ENCODE peak calls at places on chromosomes 12 and 14, in ten cellular contexts. G is A549; N is AG09309; A is stomach; Y is astrocyte of the cerebellum; L is Panc1; U is GM10248; S is CD8-positive, alpha-beta T cell; B is fibroblast of the aortic adventitia; W is neural crest cell. E is an unnamed sample.

GRCh38 chr12:84924956-84925355 is 12.4 kb upstream of the SLC6A15 start:
- DNase-seq in G (peak), N (no peak), A (no peak), Y (no peak), L (no peak), U (no peak), S (no peak), B (peak), W (no peak), E (no peak)

GRCh38 chr12:133010657-133011297 is 24.6 kb downstream of the ZNF26 start:
- DNase-seq in G (peak), N (no peak), A (no peak), Y (no peak), L (no peak), U (no peak), S (no peak), B (peak), W (no peak), E (no peak)

GRCh38 chr12:23028158-23028802 is 403.3 kb downstream of the ETNK1 start:
- DNase-seq in G (no peak), N (no peak), A (no peak), Y (no peak), L (no peak), U (no peak), S (no peak), B (no peak), W (no peak), E (no peak)

GRCh38 chr14:92105845-92106094 is 612 bp downstream of the ATXN3 start:
- DNase-seq in G (peak), N (no peak), A (peak), Y (no peak), L (no peak), U (peak), S (no peak), B (no peak), W (peak), E (no peak)

GRCh38 chr12:70448371-70448770 is 82.3 kb downstream of the KCNMB4 start:
- DNase-seq in G (no peak), N (no peak), A (no peak), Y (no peak), L (no peak), U (no peak), S (no peak), B (peak), W (no peak), E (no peak)

GRCh38 chr12:90630006-90630405 is 325.0 kb downstream of the CCER1 start:
- DNase-seq in G (no peak), N (no peak), A (no peak), Y (no peak), L (no peak), U (no peak), S (no peak), B (no peak), W (no peak), E (no peak)

GRCh38 chr14:91892918-91893527 is 25.7 kb upstream of the TC2N start:
- DNase-seq in G (no peak), N (no peak), A (no peak), Y (no peak), L (no peak), U (peak), S (no peak), B (no peak), W (peak), E (no peak)

GRCh38 chr12:91978143-91978542 is 167.5 kb downstream of the BTG1 start:
- DNase-seq in G (peak), N (no peak), A (no peak), Y (no peak), L (no peak), U (no peak), S (no peak), B (no peak), W (no peak), E (no peak)

GRCh38 chr14:65846469-65846868 is 433.9 kb downstream of the FUT8 start:
- DNase-seq in G (no peak), N (no peak), A (no peak), Y (no peak), L (no peak), U (no peak), S (no peak), B (no peak), W (no peak), E (no peak)

DNA sequence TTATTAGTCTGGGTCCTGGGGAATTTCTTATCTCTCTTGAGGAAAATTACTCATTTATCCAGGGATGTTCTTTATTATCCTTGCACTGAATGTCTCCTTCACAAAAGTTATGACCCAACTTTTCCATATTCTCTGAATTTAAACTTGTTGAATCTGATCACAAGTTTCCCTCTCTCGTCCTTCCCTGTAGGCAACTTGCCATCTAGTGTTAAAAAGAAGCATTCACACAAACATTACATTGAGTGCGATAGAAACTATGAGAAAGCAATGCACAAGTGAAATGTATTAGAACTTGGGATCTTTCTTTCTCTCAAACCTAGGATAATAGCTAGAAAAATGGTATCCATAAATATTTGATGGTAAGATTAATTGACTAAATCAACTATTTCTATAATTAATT is 608.4 kb downstream of the FSCB start:
- DNase-seq in G (peak), N (no peak), A (no peak), Y (no peak), L (no peak), U (no peak), S (no peak), B (no peak), W (no peak), E (no peak)
- TF ChIP-seq CTCF in G (no peak), N (no peak), A (no peak), Y (no peak), L (no peak), U (no peak), S (no peak), B (no peak), W (peak), E (no peak)

GRCh38 chr14:75884198-75884611 is 97.6 kb downstream of the TGFB3 start:
- DNase-seq in G (no peak), N (peak), A (no peak), Y (peak), L (no peak), U (no peak), S (no peak), B (peak), W (no peak), E (no peak)
- TF ChIP-seq CTCF in G (no peak), N (peak), A (no peak), Y (peak), L (peak), U (peak), S (no peak), B (peak), W (peak), E (no peak)

DNA sequence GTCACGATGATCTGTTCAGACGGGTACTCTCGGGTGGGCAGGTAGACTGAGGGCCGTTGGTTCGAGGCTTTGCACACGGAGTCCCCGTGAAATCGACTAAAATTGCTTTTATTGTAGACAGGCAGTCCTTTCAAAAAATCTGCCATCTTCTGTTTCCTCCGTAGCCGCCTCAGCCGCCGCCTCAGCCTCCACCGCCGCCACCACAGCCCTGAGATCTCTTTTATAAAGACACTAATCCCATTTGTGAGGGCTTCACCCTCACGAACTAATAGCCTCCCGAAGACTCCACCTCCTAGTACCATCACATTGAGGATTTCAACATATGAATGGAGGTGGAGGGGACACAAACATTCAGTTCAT is 74.2 kb downstream of the KLHL28 start:
- DNase-seq in G (no peak), N (no peak), A (no peak), Y (no peak), L (no peak), U (no peak), S (no peak), B (no peak), W (no peak), E (no peak)
- TF ChIP-seq CTCF in G (no peak), N (no peak), A (no peak), Y (no peak), L (no peak), U (no peak), S (no peak), B (no peak), W (no peak), E (no peak)

GRCh38 chr14:23093993-23094665 is 807 bp downstream of the ACIN1 start:
- DNase-seq in G (no peak), N (no peak), A (no peak), Y (no peak), L (no peak), U (no peak), S (no peak), B (no peak), W (no peak), E (no peak)

GRCh38 chr14:23095196-23096108 is at the start of gene C14orf119:
- DNase-seq in G (peak), N (peak), A (peak), Y (peak), L (peak), U (peak), S (peak), B (peak), W (no peak), E (peak)

GRCh38 chr14:23093526-23093925 is 1.4 kb downstream of the ACIN1 start:
- DNase-seq in G (no peak), N (no peak), A (no peak), Y (no peak), L (no peak), U (no peak), S (no peak), B (no peak), W (no peak), E (no peak)

GRCh38 chr14:23093104-23093503 is 1.8 kb downstream of the ACIN1 start:
- DNase-seq in G (no peak), N (no peak), A (no peak), Y (no peak), L (no peak), U (no peak), S (no peak), B (no peak), W (no peak), E (no peak)

GRCh38 chr14:23094666-23095195 is at the start of gene ACIN1:
- DNase-seq in G (peak), N (peak), A (peak), Y (peak), L (peak), U (peak), S (peak), B (peak), W (peak), E (peak)
- TF ChIP-seq CTCF in G (no peak), N (no peak), A (no peak), Y (no peak), L (no peak), U (no peak), S (no peak), B (no peak), W (no peak), E (no peak)

GRCh38 chr14:32013083-32013482 is 64.0 kb upstream of the ARHGAP5 start:
- DNase-seq in G (peak), N (no peak), A (no peak), Y (no peak), L (no peak), U (no peak), S (no peak), B (no peak), W (no peak), E (no peak)
- TF ChIP-seq CTCF in G (no peak), N (no peak), A (no peak), Y (no peak), L (peak), U (no peak), S (no peak), B (no peak), W (peak), E (peak)